ENCODE peak calls at places on chromosomes 16 and 17, in nine cellular contexts. T is NCI-H345; W is stromal cell of bone marrow; U is stimulated activated CD8-positive, alpha-beta memory T cell treated with anti-CD3 and anti-CD28 coated beads, Interleukin-2, amount 100 ng/mL, for 48 hours; C is astrocyte; Y is GM13976; M is ureter; I is Jurkat, Clone E6-1; G is AG09309. E is an unnamed sample.

GRCh38 chr17:59671386-59671785 is 35.8 kb downstream of the PTRH2 start:
- DNase-seq in C (no peak), U (no peak), M (no peak), Y (no peak), W (no peak), I (no peak), G (no peak), T (no peak), E (no peak)

GRCh38 chr17:39143552-39144093 is 7.8 kb downstream of the PLXDC1 start:
- DNase-seq in I (no peak), Y (no peak), U (no peak), G (no peak), M (no peak), C (no peak), T (no peak), W (no peak), E (no peak)

GRCh38 chr17:47980516-47980915 is 9.6 kb downstream of the CDK5RAP3 start:
- DNase-seq in T (no peak), G (no peak), Y (no peak), U (no peak), C (no peak), M (no peak), W (no peak), I (no peak), E (no peak)

GRCh38 chr16:54152362-54153239 is 134.0 kb downstream of the IRX3 start:
- DNase-seq in U (no peak), Y (no peak), I (no peak), C (no peak), T (no peak), G (no peak), W (no peak), M (no peak), E (peak)

GRCh38 chr16:57299009-57299718 is 14.7 kb upstream of the PLLP start:
- DNase-seq in M (peak), U (peak), I (no peak), G (no peak), C (no peak), Y (no peak), W (peak), T (peak), E (peak)

GRCh38 chr17:59357219-59357699 is 25.8 kb downstream of the YPEL2 start:
- DNase-seq in C (peak), W (no peak), M (no peak), G (no peak), I (no peak), Y (no peak), T (no peak), U (no peak), E (no peak)

GRCh38 chr17:68326681-68327080 is 35.4 kb downstream of the ARSG start:
- DNase-seq in Y (no peak), W (no peak), M (no peak), T (no peak), U (peak), C (no peak), G (no peak), I (no peak), E (no peak)

GRCh38 chr17:48655913-48656312 is 29.8 kb upstream of the HOXB9 start:
- DNase-seq in Y (no peak), I (no peak), U (no peak), M (no peak), W (no peak), T (no peak), G (no peak), C (no peak), E (no peak)

GRCh38 chr16:89491974-89492687 is 1.8 kb upstream of the ANKRD11 start:
- DNase-seq in M (no peak), U (no peak), I (no peak), C (no peak), Y (no peak), T (no peak), W (no peak), G (no peak), E (no peak)

GRCh38 chr16:56363781-56364565 is 61.4 kb downstream of the AMFR start:
- DNase-seq in I (no peak), M (no peak), T (no peak), W (no peak), C (no peak), G (no peak), U (no peak), Y (no peak), E (no peak)